ENCODE peak calls at places on chromosomes 11 and 22, in eight cellular contexts. A is uterus; O is heart right ventricle; X is esophagus squamous epithelium; F is cardiac muscle cell; B is WERI-Rb-1; K is PC-9; Z is CD4-positive, alpha-beta memory T cell. E is an unnamed sample.

GRCh38 chr22:48306284-48306683 is 1521.4 kb downstream of the BRD1 start:
- DNase-seq in A (no peak), X (no peak), K (no peak), B (no peak), F (no peak), Z (no peak), O (no peak), E (no peak)

GRCh38 chr11:115848614-115849013 is 344.4 kb upstream of the CADM1 start:
- DNase-seq in A (no peak), K (no peak), X (no peak), B (no peak), O (no peak), F (no peak), Z (no peak), E (no peak)

GRCh38 chr22:37229012-37229804 is 14.9 kb downstream of the RAC2 start:
- DNase-seq in B (peak; percentile 85), A (no peak), F (no peak), O (no peak), Z (no peak), X (no peak), K (peak; percentile 73), E (no peak)

GRCh38 chr11:59770324-59770723 is 15.1 kb downstream of the STX3 start:
- DNase-seq in Z (no peak), K (no peak), O (no peak), F (no peak), A (no peak), X (no peak), B (no peak), E (no peak)

GRCh38 chr11:65854161-65854592 is 3.8 kb downstream of the CFL1 start:
- DNase-seq in K (no peak), A (no peak), O (no peak), B (no peak), Z (no peak), F (no peak), X (no peak), E (no peak)

GRCh38 chr11:33507967-33508366 is 192.7 kb downstream of the C11orf91 start:
- DNase-seq in A (no peak), K (peak; percentile 50), F (no peak), O (no peak), X (no peak), Z (no peak), B (peak; percentile 38), E (no peak)

GRCh38 chr11:71948314-71949027 is 19.6 kb downstream of the RNF121 start:
- DNase-seq in K (no peak), Z (no peak), F (no peak), A (no peak), O (no peak), X (no peak), B (no peak), E (no peak)

GRCh38 chr11:7353100-7353499 is 101.4 kb downstream of the SYT9 start:
- DNase-seq in O (no peak), X (no peak), K (no peak), Z (peak; percentile 9), F (peak; percentile 26), B (peak; percentile 8), A (no peak), E (no peak)

GRCh38 chr22:22168190-22168940 is 76.2 kb upstream of the VPREB1 start:
- DNase-seq in B (no peak), K (no peak), X (no peak), F (no peak), Z (peak; percentile 45), O (no peak), A (no peak), E (no peak)

GRCh38 chr11:27619039-27619438 is 81.2 kb downstream of the BDNF start:
- DNase-seq in K (no peak), Z (no peak), B (no peak), F (no peak), X (no peak), O (no peak), A (no peak), E (no peak)

GRCh38 chr22:36329217-36330078 is 58.3 kb downstream of the MYH9 start:
- DNase-seq in K (peak; percentile 95), O (no peak), B (no peak), A (peak; percentile 81), X (no peak), Z (peak; percentile 65), F (peak; percentile 96), E (peak; percentile 97)

GRCh38 chr11:69535928-69536327 is 54.5 kb downstream of the LINC01488 start:
- DNase-seq in K (no peak), A (no peak), F (no peak), X (no peak), Z (no peak), B (no peak), O (no peak), E (no peak)

DNA sequence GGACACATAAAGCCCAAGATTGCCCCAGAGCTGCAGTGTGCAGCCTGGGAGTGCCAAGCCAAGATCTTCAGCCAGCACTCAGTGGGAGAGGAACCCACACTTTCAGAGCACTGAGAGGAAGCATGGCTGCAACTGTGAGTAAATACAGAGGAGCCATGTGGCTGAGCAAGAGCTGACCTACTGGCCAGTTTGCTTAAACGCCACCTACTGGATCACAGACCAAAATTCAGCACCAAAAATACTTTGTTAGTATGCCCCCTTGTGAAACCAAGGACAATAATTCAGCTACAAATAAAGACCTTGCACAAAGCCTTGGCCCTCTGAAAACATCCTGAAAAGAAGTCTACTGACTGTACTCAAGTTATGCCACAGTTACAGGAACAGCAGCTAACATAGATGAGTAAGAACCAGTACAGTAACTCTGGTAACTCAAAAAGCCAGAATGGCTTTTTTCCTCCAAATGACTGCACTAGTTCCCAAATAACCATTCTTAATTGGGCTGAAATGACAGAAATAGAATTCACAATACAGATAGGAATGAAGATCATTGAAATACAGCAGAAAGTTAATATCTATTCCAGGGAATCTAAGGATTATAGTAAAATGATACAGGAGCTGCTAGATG is 10.1 kb upstream of the OR4A15 start:
- DNase-seq in B (no peak), O (no peak), K (no peak), F (no peak), Z (no peak), X (no peak), A (no peak), E (no peak)
- H3K9me3 ChIP-seq in B (no peaks in the 10 kb centered on the region), O (peaks cover 32% of the 10 kb centered on the region), K (no peaks in the 10 kb centered on the region), F (no peaks in the 10 kb centered on the region), Z (peaks cover 3% of the 10 kb centered on the region), X (no peaks in the 10 kb centered on the region), A (no peaks in the 10 kb centered on the region), E (no peaks in the 10 kb centered on the region)

GRCh38 chr22:19233189-19233661 is 54.7 kb upstream of the SLC25A1 start:
- DNase-seq in O (no peak), F (no peak), K (no peak), X (no peak), A (no peak), Z (no peak), B (no peak), E (no peak)

GRCh38 chr22:19231986-19232385 is 53.5 kb upstream of the SLC25A1 start:
- DNase-seq in X (no peak), F (no peak), K (no peak), A (no peak), B (no peak), Z (no peak), O (no peak), E (no peak)

GRCh38 chr22:19229600-19229999 is 51.1 kb upstream of the SLC25A1 start:
- DNase-seq in X (no peak), A (no peak), K (no peak), Z (no peak), O (no peak), B (no peak), F (no peak), E (no peak)

GRCh38 chr22:19234126-19234896 is 55.8 kb upstream of the SLC25A1 start:
- DNase-seq in B (no peak), A (no peak), K (no peak), F (no peak), X (no peak), O (no peak), Z (no peak), E (no peak)

GRCh38 chr22:19232620-19233019 is 54.1 kb upstream of the SLC25A1 start:
- DNase-seq in O (no peak), B (no peak), K (no peak), F (no peak), A (no peak), Z (no peak), X (no peak), E (no peak)
- H3K4me3 ChIP-seq in O (no peak overlapping the region), B (no peak overlapping the region), K (no peak overlapping the region), F (no peak overlapping the region), A (no peak overlapping the region), Z (no peak overlapping the region), X (no peak overlapping the region), E (no peak overlapping the region)

GRCh38 chr11:21257461-21257860 is 588.1 kb downstream of the NELL1 start:
- DNase-seq in A (no peak), Z (no peak), O (no peak), X (no peak), B (no peak), K (no peak), F (no peak), E (no peak)
- H3K9me3 ChIP-seq in A (no peaks in the 10 kb centered on the region), Z (no peaks in the 10 kb centered on the region), O (no peaks in the 10 kb centered on the region), X (no peaks in the 10 kb centered on the region), B (no peaks in the 10 kb centered on the region), K (no peaks in the 10 kb centered on the region), F (no peaks in the 10 kb centered on the region), E (no peaks in the 10 kb centered on the region)

GRCh38 chr11:110429614-110430266 is at the start of gene FDX1:
- DNase-seq in A (peak; percentile 79), X (no peak), O (peak; percentile 82), B (peak; percentile 91), Z (peak; percentile 83), K (peak; percentile 65), F (peak; percentile 97), E (peak; percentile 89)

GRCh38 chr11:110430267-110431211 is 791 bp downstream of the FDX1 start:
- DNase-seq in O (peak; percentile 50), F (peak; percentile 33), B (no peak), A (no peak), K (no peak), X (no peak), Z (peak; percentile 51), E (no peak)

GRCh38 chr11:110433393-110434333 is 3.9 kb downstream of the FDX1 start:
- DNase-seq in Z (peak; percentile 45), O (no peak), F (no peak), K (peak; percentile 42), B (no peak), X (no peak), A (no peak), E (no peak)

GRCh38 chr11:110432713-110433392 is 3.1 kb downstream of the FDX1 start:
- DNase-seq in A (no peak), Z (no peak), F (no peak), X (no peak), K (no peak), O (no peak), B (no peak), E (no peak)

DNA sequence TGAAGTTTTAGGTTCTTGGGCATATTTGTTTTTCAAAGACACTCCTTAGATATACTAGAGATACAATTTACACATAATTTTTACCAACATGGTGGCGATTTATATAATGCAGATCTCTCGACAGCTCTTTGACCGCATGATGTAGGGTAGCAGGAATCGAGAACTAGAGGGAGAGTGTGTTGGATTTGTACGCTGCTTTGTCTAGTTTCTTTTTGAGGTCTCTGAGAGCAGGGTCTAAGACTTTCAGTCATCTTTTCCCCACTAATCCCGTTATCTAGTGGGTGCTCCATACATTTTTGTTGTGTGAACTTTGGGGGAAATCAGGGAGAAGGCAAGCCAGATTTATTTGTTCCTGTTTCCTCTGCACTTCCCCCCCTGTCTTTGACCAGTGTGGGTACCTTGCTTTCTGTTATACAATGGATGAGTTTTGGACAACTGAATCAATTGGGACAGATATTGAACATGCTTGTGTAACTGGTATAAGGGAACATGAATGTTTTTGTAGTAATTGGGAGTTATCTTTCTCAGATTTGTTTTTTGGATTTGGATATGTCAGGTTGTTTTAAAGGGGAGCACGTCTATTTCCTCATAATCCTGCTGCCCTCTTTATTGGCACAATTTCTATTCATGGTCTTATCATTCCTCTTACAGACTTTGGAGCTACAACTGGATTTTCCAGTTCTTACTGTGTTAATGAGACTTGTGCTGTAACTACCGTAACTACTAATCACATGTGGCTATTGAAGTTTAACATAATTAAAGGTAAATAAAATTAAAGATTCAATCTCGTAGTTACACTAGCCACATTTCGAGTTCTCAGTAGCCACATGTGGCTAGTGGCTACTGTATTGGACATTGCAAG is 1.7 kb downstream of the FDX1 start:
- DNase-seq in F (no peak), B (no peak), X (no peak), K (peak; percentile 83), Z (peak; percentile 22), A (no peak), O (no peak), E (no peak)
- H3K4me3 ChIP-seq in F (peak overlapping the region; percentile 70), B (peak overlapping the region; percentile 81), X (peak overlapping the region; percentile 90), K (peak overlapping the region; percentile 89), Z (peak overlapping the region; percentile 86), A (peak overlapping the region; percentile 70), O (peak overlapping the region; percentile 92), E (peak overlapping the region; percentile 98)